ENCODE peak calls at places on chromosomes 2 and 18, in eight cellular contexts. U, Q, E, T, Z, A, P and S are unnamed samples.
A peak's percentile ranks its signal among the peaks of the same experiment; 100 is the strongest.

GRCh38 chr2:118982039-118982438 is 40.0 kb downstream of the MARCO start:
- DNase-seq in U (no peak), Q (no peak), E (no peak), T (no peak), Z (no peak), A (no peak), P (no peak), S (no peak)

GRCh38 chr2:12169060-12169406 is 422.6 kb downstream of the LPIN1 start:
- DNase-seq in U (peak; percentile 93), Q (no peak), E (peak; percentile 74), T (no peak), Z (peak; percentile 86), A (no peak), P (peak; percentile 34), S (peak; percentile 51)

GRCh38 chr2:10232096-10232815 is 70.4 kb upstream of the HPCAL1 start:
- DNase-seq in U (no peak), Q (no peak), E (no peak), T (no peak), Z (no peak), A (no peak), P (no peak), S (no peak)

GRCh38 chr2:60297296-60298010 is 256.0 kb downstream of the BCL11A start:
- DNase-seq in U (peak; percentile 66), Q (no peak), E (no peak), T (no peak), Z (no peak), A (no peak), P (no peak), S (no peak)

GRCh38 chr2:669323-669722 is 7.9 kb downstream of the TMEM18 start:
- DNase-seq in U (peak; percentile 38), Q (no peak), E (peak; percentile 68), T (no peak), Z (peak; percentile 48), A (no peak), P (no peak), S (no peak)

GRCh38 chr18:50674307-50674706 is 114.4 kb downstream of the MAPK4 start:
- DNase-seq in U (no peak), Q (no peak), E (no peak), T (no peak), Z (no peak), A (no peak), P (no peak), S (no peak)

GRCh38 chr2:64317712-64318475 is 136.1 kb upstream of the LGALSL start:
- DNase-seq in U (no peak), Q (no peak), E (no peak), T (no peak), Z (no peak), A (no peak), P (no peak), S (no peak)

GRCh38 chr18:79548621-79548985 is 131.0 kb upstream of the CTDP1 start:
- DNase-seq in U (no peak), Q (no peak), E (no peak), T (no peak), Z (no peak), A (no peak), P (no peak), S (no peak)

GRCh38 chr2:173164361-173164760 is 88.7 kb downstream of the MAP3K20 start:
- DNase-seq in U (no peak), Q (no peak), E (no peak), T (no peak), Z (no peak), A (no peak), P (no peak), S (no peak)

GRCh38 chr2:66938471-66938967 is 458.6 kb upstream of the ETAA1 start:
- DNase-seq in U (no peak), Q (no peak), E (no peak), T (no peak), Z (no peak), A (no peak), P (no peak), S (no peak)

GRCh38 chr2:224369028-224369632 is 32.8 kb downstream of the FAM124B start:
- DNase-seq in U (peak; percentile 75), Q (no peak), E (peak; percentile 73), T (no peak), Z (peak; percentile 67), A (peak; percentile 45), P (no peak), S (no peak)

GRCh38 chr2:136116813-136117390 is 1.0 kb downstream of the CXCR4 start:
- DNase-seq in U (no peak), Q (peak; percentile 45), E (no peak), T (peak; percentile 63), Z (no peak), A (no peak), P (no peak), S (no peak)

GRCh38 chr2:118202707-118203303 is 114.5 kb downstream of the INSIG2 start:
- DNase-seq in U (peak; percentile 80), Q (no peak), E (peak; percentile 52), T (peak; percentile 29), Z (peak; percentile 65), A (peak; percentile 54), P (peak; percentile 25), S (no peak)

GRCh38 chr2:101133492-101134101 is 17.6 kb downstream of the TBC1D8 start:
- DNase-seq in U (no peak), Q (no peak), E (no peak), T (no peak), Z (no peak), A (no peak), P (no peak), S (no peak)

GRCh38 chr2:72330673-72331072 is 183.0 kb upstream of the CYP26B1 start:
- DNase-seq in U (no peak), Q (no peak), E (no peak), T (no peak), Z (no peak), A (peak; percentile 13), P (no peak), S (no peak)

GRCh38 chr2:16005389-16005788 is 65.0 kb downstream of the MYCN start:
- DNase-seq in U (no peak), Q (peak; percentile 22), E (no peak), T (no peak), Z (no peak), A (no peak), P (no peak), S (no peak)

GRCh38 chr2:219901155-219901554 is 273.7 kb downstream of the SLC4A3 start:
- DNase-seq in U (no peak), Q (no peak), E (no peak), T (no peak), Z (no peak), A (no peak), P (no peak), S (no peak)